ENCODE peak calls at places on chromosomes 16 and 17, in nine cellular contexts. U is HCT116; Z is neural progenitor cell; Q is esophagus muscularis mucosa; K is heart right ventricle; E is CD8-positive, alpha-beta memory T cell; W is CD8-positive, alpha-beta T cell; T is NT2/D1; C is cardiac muscle cell. M is an unnamed sample. For H3K36me3 and H3K4me1, the result is how much of the 10 kb centered on the place peaks cover.

GRCh38 chr17:74599531-74599939 is 7.5 kb upstream of the CD300LD start:
- DNase-seq in U (no peak), Z (no peak), Q (no peak), K (no peak), E (no peak), W (no peak), T (no peak), C (no peak), M (no peak)

GRCh38 chr16:73172621-73173312 is 124.8 kb upstream of the ZFHX3 start:
- DNase-seq in U (no peak), Z (peak), Q (no peak), K (peak), E (no peak), W (no peak), T (no peak), C (peak), M (peak)

GRCh38 chr16:85306071-85306792 is 194.0 kb upstream of the CIBAR2 start:
- DNase-seq in U (peak), Z (peak), Q (peak), K (peak), E (peak), W (peak), T (no peak), C (peak), M (peak)

GRCh38 chr17:46837521-46837920 is 13.9 kb upstream of the WNT9B start:
- DNase-seq in U (no peak), Z (no peak), Q (no peak), K (no peak), E (no peak), W (no peak), T (no peak), C (no peak), M (no peak)

GRCh38 chr17:15213381-15214087 is 51.6 kb downstream of the PMP22 start:
- DNase-seq in U (no peak), Z (peak), Q (no peak), K (no peak), E (no peak), W (no peak), T (peak), C (peak), M (no peak)

GRCh38 chr17:6468051-6468790 is 24.0 kb downstream of the PIMREG start:
- DNase-seq in U (no peak), Z (no peak), Q (no peak), K (no peak), E (no peak), W (no peak), T (no peak), C (no peak), M (no peak)

GRCh38 chr17:9760336-9760735 is 31.1 kb downstream of the DHRS7C start:
- DNase-seq in U (no peak), Z (no peak), Q (no peak), K (no peak), E (no peak), W (no peak), T (no peak), C (no peak), M (no peak)

GRCh38 chr16:69823831-69824563 is 61.9 kb downstream of the WWP2 start:
- DNase-seq in U (no peak), Z (no peak), Q (no peak), K (peak), E (no peak), W (no peak), T (no peak), C (no peak), M (no peak)

GRCh38 chr17:67800495-67800928 is 24.8 kb upstream of the BPTF start:
- DNase-seq in U (peak), Z (peak), Q (peak), K (peak), E (peak), W (peak), T (peak), C (peak), M (peak)

GRCh38 chr16:30927789-30928378 is 4.5 kb downstream of the FBXL19 start:
- DNase-seq in U (peak), Z (peak), Q (no peak), K (peak), E (no peak), W (no peak), T (peak), C (peak), M (no peak)

GRCh38 chr17:17018612-17019429 is 23.4 kb upstream of the MPRIP start:
- DNase-seq in U (no peak), Z (no peak), Q (no peak), K (no peak), E (no peak), W (no peak), T (no peak), C (no peak), M (peak)
- H3K36me3 ChIP-seq in U (under half), Z (under half), Q (under half), K (under half), E (under half), W (under half), T (under half), C (under half), M (under half)

GRCh38 chr17:81080056-81080455 is 45.1 kb downstream of the BAIAP2 start:
- DNase-seq in U (no peak), Z (no peak), Q (no peak), K (no peak), E (no peak), W (no peak), T (no peak), C (peak), M (no peak)

GRCh38 chr17:81083125-81083765 is 48.3 kb downstream of the BAIAP2 start:
- DNase-seq in U (no peak), Z (no peak), Q (no peak), K (no peak), E (no peak), W (no peak), T (no peak), C (no peak), M (no peak)

GRCh38 chr17:81082177-81083073 is 47.5 kb downstream of the BAIAP2 start:
- DNase-seq in U (no peak), Z (no peak), Q (no peak), K (peak), E (no peak), W (no peak), T (no peak), C (no peak), M (no peak)

GRCh38 chr17:81081217-81081616 is 46.3 kb downstream of the BAIAP2 start:
- DNase-seq in U (no peak), Z (no peak), Q (no peak), K (no peak), E (no peak), W (no peak), T (no peak), C (no peak), M (no peak)

DNA sequence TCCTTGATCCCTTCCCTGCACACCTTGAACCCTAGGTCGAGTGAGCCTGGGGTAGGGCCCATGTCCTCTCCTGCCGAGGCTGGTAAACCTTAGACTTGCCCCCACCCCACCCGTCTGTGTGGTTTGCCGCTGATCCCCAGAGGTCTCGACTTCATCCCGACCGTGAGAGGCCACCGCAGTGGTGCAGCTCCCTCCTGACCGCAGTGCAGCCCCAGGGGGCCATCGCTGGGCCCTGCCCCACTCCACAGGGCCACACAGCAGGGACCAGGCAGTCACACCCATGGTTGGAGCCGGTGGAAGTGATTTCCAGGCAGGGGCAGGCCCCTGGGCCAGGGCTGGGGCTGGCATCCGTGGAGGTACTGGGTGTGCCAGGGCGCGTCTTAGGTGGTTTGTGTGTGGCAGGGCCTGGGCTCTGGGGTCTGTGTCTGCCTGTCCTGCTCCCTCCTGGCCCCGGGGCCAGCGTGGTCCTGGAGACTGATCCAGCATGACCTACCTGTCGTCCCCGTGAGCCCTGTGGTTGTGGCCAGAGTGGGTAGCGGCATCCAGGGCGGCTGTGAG is 46.7 kb downstream of the BAIAP2 start:
- DNase-seq in U (no peak), Z (no peak), Q (no peak), K (no peak), E (no peak), W (no peak), T (no peak), C (no peak), M (no peak)
- H3K4me1 ChIP-seq in U (under half), Z (under half), Q (half or more), K (under half), E (under half), W (under half), T (under half), C (under half), M (under half)

GRCh38 chr17:12998461-12998860 is 19.4 kb downstream of the ELAC2 start:
- DNase-seq in U (no peak), Z (no peak), Q (no peak), K (no peak), E (no peak), W (no peak), T (no peak), C (no peak), M (no peak)

GRCh38 chr17:13001991-13002615 is 15.7 kb downstream of the ELAC2 start:
- DNase-seq in U (no peak), Z (no peak), Q (no peak), K (no peak), E (no peak), W (no peak), T (no peak), C (no peak), M (no peak)

GRCh38 chr17:13003454-13003851 is 14.4 kb downstream of the ELAC2 start:
- DNase-seq in U (no peak), Z (no peak), Q (no peak), K (no peak), E (no peak), W (no peak), T (no peak), C (no peak), M (no peak)

GRCh38 chr17:13002761-13003453 is 14.9 kb downstream of the ELAC2 start:
- DNase-seq in U (peak), Z (peak), Q (peak), K (peak), E (no peak), W (peak), T (peak), C (peak), M (no peak)

GRCh38 chr17:13000561-13000960 is 17.3 kb downstream of the ELAC2 start:
- DNase-seq in U (no peak), Z (no peak), Q (no peak), K (no peak), E (no peak), W (no peak), T (no peak), C (no peak), M (no peak)
- H3K36me3 ChIP-seq in U (half or more), Z (under half), Q (half or more), K (half or more), E (half or more), W (half or more), T (half or more), C (half or more), M (under half)

GRCh38 chr17:73308017-73308823 is 3.6 kb downstream of the CDC42EP4 start:
- DNase-seq in U (peak), Z (no peak), Q (no peak), K (peak), E (no peak), W (no peak), T (no peak), C (peak), M (peak)
- H3K4me1 ChIP-seq in U (half or more), Z (under half), Q (half or more), K (half or more), E (under half), W (under half), T (under half), C (under half), M (half or more)

DNA sequence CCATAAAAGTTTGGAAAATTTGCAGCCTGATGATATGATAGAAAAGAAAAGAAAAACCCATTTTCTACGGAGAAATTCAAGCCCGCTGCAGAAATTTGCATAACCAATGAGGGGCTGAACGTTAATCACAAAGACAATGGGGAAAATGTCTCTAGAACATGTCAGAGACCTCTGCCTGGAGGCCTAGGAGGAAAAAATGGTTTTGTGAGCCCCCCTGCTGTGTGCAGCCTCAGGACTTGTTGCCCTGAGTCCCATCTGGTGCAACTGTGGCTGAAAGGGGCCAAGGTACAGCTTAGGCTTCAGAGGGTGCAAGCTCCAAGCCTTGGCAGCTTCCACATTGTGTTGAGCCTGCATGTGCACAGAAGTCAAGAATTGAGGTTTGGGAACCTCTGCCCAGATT is 1267.4 kb upstream of the GOT2 start:
- DNase-seq in U (no peak), Z (no peak), Q (no peak), K (no peak), E (no peak), W (no peak), T (no peak), C (no peak), M (no peak)
- H3K36me3 ChIP-seq in U (under half), Z (under half), Q (under half), K (under half), E (under half), W (under half), T (under half), C (under half), M (under half)

GRCh38 chr17:48066192-48066591 is 18.0 kb downstream of the NFE2L1 start:
- DNase-seq in U (no peak), Z (no peak), Q (no peak), K (no peak), E (no peak), W (no peak), T (no peak), C (no peak), M (no peak)

GRCh38 chr17:48067245-48067644 is 19.1 kb downstream of the NFE2L1 start:
- DNase-seq in U (no peak), Z (no peak), Q (no peak), K (no peak), E (no peak), W (no peak), T (no peak), C (no peak), M (no peak)

GRCh38 chr17:48068491-48068961 is 20.4 kb downstream of the NFE2L1 start:
- DNase-seq in U (no peak), Z (no peak), Q (no peak), K (no peak), E (no peak), W (no peak), T (no peak), C (no peak), M (no peak)

GRCh38 chr17:48064638-48065037 is 16.5 kb downstream of the NFE2L1 start:
- DNase-seq in U (no peak), Z (no peak), Q (no peak), K (no peak), E (no peak), W (no peak), T (no peak), C (no peak), M (no peak)

GRCh38 chr17:48066656-48067055 is 18.5 kb downstream of the NFE2L1 start:
- DNase-seq in U (no peak), Z (no peak), Q (no peak), K (no peak), E (no peak), W (no peak), T (no peak), C (no peak), M (no peak)
- H3K4me1 ChIP-seq in U (under half), Z (under half), Q (under half), K (under half), E (under half), W (under half), T (under half), C (under half), M (under half)

GRCh38 chr16:57134982-57135381 is 42.6 kb downstream of the CPNE2 start:
- DNase-seq in U (no peak), Z (no peak), Q (no peak), K (no peak), E (peak), W (peak), T (no peak), C (no peak), M (peak)

GRCh38 chr16:57131351-57131970 is 39.1 kb downstream of the CPNE2 start:
- DNase-seq in U (no peak), Z (no peak), Q (no peak), K (no peak), E (no peak), W (peak), T (no peak), C (no peak), M (no peak)

GRCh38 chr16:57133101-57133500 is 40.7 kb downstream of the CPNE2 start:
- DNase-seq in U (no peak), Z (peak), Q (no peak), K (no peak), E (no peak), W (no peak), T (no peak), C (no peak), M (peak)

GRCh38 chr16:57132470-57132869 is 40.1 kb downstream of the CPNE2 start:
- DNase-seq in U (no peak), Z (no peak), Q (no peak), K (no peak), E (no peak), W (no peak), T (no peak), C (no peak), M (peak)

GRCh38 chr16:57133911-57134310 is 41.5 kb downstream of the CPNE2 start:
- DNase-seq in U (no peak), Z (no peak), Q (no peak), K (no peak), E (no peak), W (no peak), T (no peak), C (no peak), M (no peak)
- H3K36me3 ChIP-seq in U (under half), Z (under half), Q (under half), K (under half), E (under half), W (under half), T (under half), C (under half), M (under half)